ENCODE peak calls at places on chromosomes 6 and 20, in four cellular contexts. O is GM13976, C is HEK293T, V is tibial nerve. D is an unnamed sample.

GRCh38 chr6:16787128-16787685 is 25.9 kb upstream of the ATXN1 start:
- DNase-seq in C (no peak), O (no peak), V (no peak), D (no peak)

GRCh38 chr20:57662028-57662312 is 41.7 kb upstream of the ZBP1 start:
- DNase-seq in O (peak), C (no peak), V (no peak), D (peak)

GRCh38 chr20:36097751-36098151 is 56.8 kb upstream of the EPB41L1 start:
- DNase-seq in V (no peak), O (no peak), C (no peak), D (no peak)

GRCh38 chr6:7195330-7196018 is 87.7 kb downstream of the RREB1 start:
- DNase-seq in C (no peak), O (no peak), V (no peak), D (no peak)

GRCh38 chr6:33983721-33984465 is 162.0 kb downstream of the GRM4 start:
- DNase-seq in C (no peak), V (no peak), O (no peak), D (peak)

GRCh38 chr6:9647599-9647998 is 767.3 kb downstream of the TFAP2A start:
- DNase-seq in O (no peak), C (no peak), V (no peak), D (no peak)

GRCh38 chr6:56549014-56549413 is 93.7 kb downstream of the DST start:
- DNase-seq in V (no peak), O (no peak), C (no peak), D (no peak)

GRCh38 chr6:6547111-6547879 is 41.2 kb upstream of the LY86 start:
- DNase-seq in C (peak), O (peak), V (peak), D (peak)